ENCODE peak calls at places on chromosomes 4 and X, in six cellular contexts. E, F, I, N, A and T are unnamed samples.

GRCh38 chr4:70670332-70671014 is 4.2 kb upstream of the JCHAIN start:
- DNase-seq in A (no peak), E (peak; percentile 34), I (no peak), F (no peak), N (no peak), T (no peak)

GRCh38 chrX:74448669-74449068 is 27.4 kb downstream of the SLC16A2 start:
- DNase-seq in A (no peak), N (no peak), E (no peak), F (no peak), I (no peak), T (no peak)

GRCh38 chr4:160318567-160319220 is 1215.8 kb downstream of the RAPGEF2 start:
- DNase-seq in A (no peak), F (no peak), I (no peak), E (peak; percentile 82), N (no peak), T (no peak)

GRCh38 chr4:19623866-19624265 is 627.8 kb upstream of the SLIT2 start:
- DNase-seq in F (no peak), N (no peak), E (no peak), I (no peak), A (no peak), T (no peak)

GRCh38 chrX:123732679-123733363 is at the start of gene THOC2:
- DNase-seq in F (peak; percentile 87), A (peak; percentile 83), I (peak; percentile 78), E (peak; percentile 91), N (peak; percentile 93), T (peak; percentile 21)

GRCh38 chr4:104615926-104616325 is 121.2 kb upstream of the CXXC4 start:
- DNase-seq in A (no peak), N (no peak), F (no peak), E (no peak), I (no peak), T (no peak)

GRCh38 chrX:40176979-40177430 is 79.2 kb upstream of the BCOR start:
- DNase-seq in E (no peak), I (no peak), N (no peak), A (no peak), F (no peak), T (no peak)

GRCh38 chrX:15319075-15319474 is 3.6 kb upstream of the ASB11 start:
- DNase-seq in F (no peak), A (no peak), N (no peak), E (no peak), I (no peak), T (no peak)

GRCh38 chrX:40508560-40508959 is 72.2 kb upstream of the ATP6AP2 start:
- DNase-seq in E (no peak), A (no peak), N (no peak), F (no peak), I (no peak), T (no peak)

GRCh38 chr4:74522251-74522991 is 77.5 kb downstream of the AREG start:
- DNase-seq in N (no peak), A (no peak), E (no peak), F (no peak), I (no peak), T (no peak)

GRCh38 chrX:134139090-134139489 is 97.9 kb upstream of the CCDC160 start:
- DNase-seq in I (no peak), A (no peak), E (no peak), N (no peak), F (no peak), T (no peak)

GRCh38 chrX:30241724-30242415 is at the start of gene MAGEB4:
- DNase-seq in N (no peak), I (no peak), E (no peak), A (no peak), F (no peak), T (no peak)

GRCh38 chrX:78886550-78886949 is 58.6 kb upstream of the P2RY10 start:
- DNase-seq in E (peak; percentile 6), F (no peak), I (no peak), A (no peak), N (peak; percentile 30), T (no peak)

GRCh38 chr4:53905935-53906377 is 158.4 kb downstream of the CHIC2 start:
- DNase-seq in F (peak; percentile 26), I (no peak), E (peak; percentile 49), N (peak; percentile 70), A (peak; percentile 43), T (no peak)

GRCh38 chr4:110840221-110840654 is 217.4 kb upstream of the PITX2 start:
- DNase-seq in N (no peak), F (no peak), A (no peak), E (no peak), I (no peak), T (no peak)

GRCh38 chr4:184824081-184824775 is 1.5 kb downstream of the ACSL1 start:
- DNase-seq in A (no peak), I (no peak), F (no peak), E (no peak), N (peak; percentile 49), T (no peak)

GRCh38 chrX:35244796-35245508 is 302.4 kb downstream of the FAM47B start:
- DNase-seq in N (no peak), A (no peak), I (no peak), F (no peak), E (no peak), T (no peak)

GRCh38 chr4:22668301-22668700 is 24.4 kb upstream of the GBA3 start:
- DNase-seq in A (no peak), N (no peak), I (no peak), F (no peak), E (no peak), T (no peak)

GRCh38 chr4:105246712-105247111 is 100.0 kb downstream of the TET2 start:
- DNase-seq in A (no peak), F (no peak), I (no peak), N (no peak), E (no peak), T (no peak)

GRCh38 chr4:8581094-8581861 is 1.1 kb downstream of the GPR78 start:
- DNase-seq in N (no peak), A (no peak), I (no peak), E (no peak), F (no peak), T (no peak)

GRCh38 chr4:14054391-14054790 is 426.9 kb upstream of the BOD1L1 start:
- DNase-seq in N (no peak), A (no peak), I (no peak), E (no peak), F (no peak), T (no peak)

GRCh38 chr4:137443031-137443800 is 89.1 kb downstream of the PCDH18 start:
- DNase-seq in E (no peak), I (no peak), A (no peak), N (no peak), F (no peak), T (no peak)

GRCh38 chr4:57442834-57443291 is 332.7 kb upstream of the IGFBP7 start:
- DNase-seq in F (peak; percentile 41), N (peak; percentile 53), A (peak; percentile 56), E (peak; percentile 35), I (no peak), T (no peak)

GRCh38 chrX:69015564-69016218 is 149.6 kb downstream of the PJA1 start:
- DNase-seq in I (no peak), E (no peak), N (no peak), F (no peak), A (no peak), T (no peak)

GRCh38 chr4:184961693-184962092 is 56.6 kb upstream of the HELT start:
- DNase-seq in E (no peak), N (no peak), A (peak; percentile 32), F (peak; percentile 70), I (no peak), T (no peak)

GRCh38 chrX:3299626-3300025 is 46.8 kb downstream of the MXRA5 start:
- DNase-seq in A (no peak), F (no peak), I (no peak), N (no peak), E (no peak), T (no peak)
- TF ChIP-seq CTCF in A (no peak), F (no peak), I (no peak), N (no peak), E (no peak), T (no peak)

DNA sequence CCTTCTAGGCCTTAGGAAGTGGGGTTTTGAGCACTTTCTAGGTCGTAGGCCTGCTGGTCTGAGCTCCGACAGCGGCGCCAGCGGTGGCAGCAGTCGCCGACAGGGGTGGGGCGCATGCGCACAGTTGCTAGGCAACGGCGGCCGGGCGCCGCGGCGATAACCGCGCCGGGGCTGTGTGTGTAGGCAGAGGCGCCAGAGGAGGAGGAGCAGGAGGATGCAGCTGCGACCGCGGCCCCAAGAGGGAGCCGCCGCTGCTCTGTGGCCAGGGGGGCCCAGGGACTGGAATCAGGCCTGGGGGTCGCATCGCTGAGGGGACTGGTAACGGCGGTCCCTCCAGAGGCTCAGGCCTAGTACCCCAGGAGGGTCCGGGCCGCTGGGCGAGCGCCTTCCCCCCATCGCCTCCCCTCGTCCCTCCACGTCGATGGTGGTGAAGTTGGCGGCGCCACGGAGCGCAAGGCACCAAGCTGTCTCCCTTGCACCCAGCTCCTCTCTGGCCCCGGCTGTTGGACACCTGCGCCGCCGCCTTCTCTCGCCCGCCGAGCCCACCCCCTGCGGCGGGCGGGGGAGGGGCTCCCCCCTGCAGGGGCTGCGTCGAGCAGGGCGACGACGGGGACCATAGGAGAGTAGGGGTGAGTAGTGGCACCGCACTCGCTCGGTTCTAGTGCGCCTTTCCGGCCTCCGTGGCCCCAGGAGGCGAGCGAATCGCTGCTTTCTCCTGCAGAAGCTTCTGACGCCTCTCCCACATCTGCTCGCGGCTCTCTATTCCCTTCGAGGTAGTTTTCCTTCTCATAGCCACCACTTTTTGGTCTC is 58.6 kb upstream of the ZC4H2 start:
- DNase-seq in E (peak; percentile 58), N (peak; percentile 55), I (peak; percentile 45), A (peak; percentile 79), F (peak; percentile 85), T (peak; percentile 6)
- TF ChIP-seq POLR2A in E (no peak), N (no peak), I (no peak), A (no peak), F (peak; percentile 59), T (no peak)

DNA sequence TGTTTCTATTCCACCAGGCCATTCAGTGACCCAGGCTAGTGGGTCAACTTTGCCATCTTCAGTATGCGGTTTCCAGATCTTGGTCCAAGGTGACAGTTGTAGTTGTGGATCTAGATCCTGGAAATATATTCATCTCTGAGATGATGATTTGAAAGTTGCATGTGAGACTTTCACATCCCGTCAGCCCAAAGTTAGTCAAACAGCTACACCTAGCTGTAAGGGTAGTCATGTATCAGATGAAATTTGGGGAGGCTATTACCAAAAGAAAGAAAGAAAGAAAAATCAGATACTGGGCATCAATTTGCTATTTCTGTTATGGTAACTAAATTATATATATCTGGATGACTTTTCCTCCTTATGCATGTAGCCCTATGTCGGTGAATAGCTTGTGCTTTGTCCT is 259.4 kb upstream of the ARX start:
- DNase-seq in A (no peak), I (no peak), E (no peak), N (no peak), F (no peak), T (no peak)
- TF ChIP-seq CTCF in A (no peak), I (no peak), E (peak; percentile 7), N (no peak), F (no peak), T (no peak)

DNA sequence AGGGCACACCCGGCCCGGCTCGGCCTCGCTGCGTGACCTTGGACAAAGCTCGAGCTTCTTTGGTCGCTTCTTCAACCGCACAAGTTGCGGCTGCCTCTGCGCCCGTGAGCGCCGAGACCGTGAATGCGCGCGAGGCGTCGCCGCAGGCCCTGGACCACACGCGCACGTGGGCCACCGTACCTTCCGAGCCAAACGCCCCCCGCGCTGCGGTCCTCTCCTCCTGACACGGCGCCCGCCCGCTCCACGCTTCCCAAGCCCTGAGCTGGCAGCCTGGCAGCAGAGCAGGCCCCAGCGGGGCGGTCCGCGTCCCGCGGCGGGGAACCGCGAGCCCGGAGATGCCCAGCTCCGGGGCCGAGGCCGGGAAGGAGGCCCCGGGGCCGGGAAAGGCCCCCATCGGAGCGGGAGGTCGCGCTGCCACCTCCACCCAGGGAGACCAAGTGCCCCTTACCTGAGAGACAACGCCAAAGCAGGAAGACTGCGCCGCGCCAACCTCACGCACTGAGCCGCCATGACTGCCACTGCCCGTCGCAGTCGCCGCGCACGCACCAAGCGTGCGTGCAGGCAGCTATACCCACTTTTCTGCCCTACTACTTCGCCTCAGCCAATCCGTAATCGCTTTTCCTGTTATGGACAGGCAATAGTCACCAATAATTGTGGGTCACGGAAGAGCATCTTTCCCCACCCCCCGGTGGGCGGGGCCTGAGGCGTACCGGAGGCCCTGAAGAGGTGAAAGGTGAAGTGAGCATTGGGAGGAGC is at the start of gene GRPEL1:
- DNase-seq in F (peak; percentile 100), A (peak; percentile 100), E (peak; percentile 98), N (peak; percentile 100), I (peak; percentile 100), T (peak; percentile 96)
- TF ChIP-seq POLR2A in F (peak; percentile 98), A (peak; percentile 90), E (peak; percentile 98), N (peak; percentile 96), I (peak; percentile 85), T (peak; percentile 90)